ENCODE peak calls at places on chromosomes 4 and X, in eight cellular contexts. Y is GM23338, L is spleen, A is suprapubic skin, W is stomach, Z is Panc1, G is sigmoid colon, B is vagina. I is an unnamed sample.

GRCh38 chr4:6470502-6471302 is 1.7 kb downstream of the PPP2R2C start:
- DNase-seq in Y (peak), L (peak), A (peak), W (peak), Z (no peak), G (peak), B (no peak), I (no peak)

GRCh38 chr4:92307156-92307555 is 3.4 kb downstream of the GRID2 start:
- DNase-seq in Y (no peak), L (no peak), A (no peak), W (no peak), Z (no peak), G (no peak), B (no peak), I (no peak)

GRCh38 chr4:152243890-152244595 is 291.8 kb downstream of the FBXW7 start:
- DNase-seq in Y (no peak), L (no peak), A (no peak), W (no peak), Z (no peak), G (no peak), B (no peak), I (no peak)

GRCh38 chr4:89266128-89266527 is 41.5 kb downstream of the GPRIN3 start:
- DNase-seq in Y (no peak), L (no peak), A (no peak), W (no peak), Z (no peak), G (no peak), B (no peak), I (peak)

GRCh38 chr4:94728056-94728766 is 29.5 kb upstream of the BMPR1B start:
- DNase-seq in Y (no peak), L (no peak), A (no peak), W (no peak), Z (no peak), G (no peak), B (no peak), I (no peak)

GRCh38 chrX:7586126-7586525 is 256.8 kb upstream of the VCX start:
- DNase-seq in Y (peak), L (no peak), A (no peak), W (no peak), Z (peak), G (no peak), B (no peak), I (peak)

GRCh38 chrX:136220535-136220934 is 30.7 kb downstream of the MAP7D3 start:
- DNase-seq in Y (no peak), L (no peak), A (no peak), W (no peak), Z (no peak), G (no peak), B (no peak), I (no peak)

GRCh38 chr4:89906787-89907521 is 12.3 kb downstream of the MMRN1 start:
- DNase-seq in Y (no peak), L (no peak), A (no peak), W (no peak), Z (no peak), G (no peak), B (no peak), I (no peak)

GRCh38 chr4:52641853-52642563 is 17.1 kb downstream of the USP46 start:
- DNase-seq in Y (no peak), L (no peak), A (no peak), W (no peak), Z (peak), G (no peak), B (no peak), I (no peak)

GRCh38 chr4:186266699-186267467 is 894 bp downstream of the F11 start:
- DNase-seq in Y (peak), L (no peak), A (no peak), W (no peak), Z (no peak), G (no peak), B (no peak), I (no peak)

GRCh38 chr4:179110356-179110755 is 1668.1 kb upstream of the AGA start:
- DNase-seq in Y (no peak), L (no peak), A (no peak), W (no peak), Z (no peak), G (no peak), B (no peak), I (no peak)

GRCh38 chr4:154335588-154335987 is 156.0 kb downstream of the DCHS2 start:
- DNase-seq in Y (no peak), L (no peak), A (no peak), W (no peak), Z (no peak), G (no peak), B (no peak), I (no peak)

GRCh38 chrX:103817502-103817901 is 14.6 kb downstream of the RAB9B start:
- DNase-seq in Y (peak), L (no peak), A (no peak), W (no peak), Z (peak), G (no peak), B (no peak), I (peak)

GRCh38 chr4:95124906-95125504 is 367.2 kb downstream of the BMPR1B start:
- DNase-seq in Y (peak), L (no peak), A (no peak), W (no peak), Z (peak), G (no peak), B (no peak), I (no peak)

GRCh38 chr4:38872620-38873019 is 5.0 kb downstream of the FAM114A1 start:
- DNase-seq in Y (no peak), L (no peak), A (no peak), W (peak), Z (no peak), G (no peak), B (no peak), I (no peak)

GRCh38 chr4:113444386-113444785 is 317.2 kb downstream of the CAMK2D start:
- DNase-seq in Y (no peak), L (no peak), A (no peak), W (no peak), Z (no peak), G (no peak), B (no peak), I (no peak)

GRCh38 chrX:136662104-136662503 is 14.1 kb downstream of the CD40LG start:
- DNase-seq in Y (no peak), L (no peak), A (no peak), W (no peak), Z (no peak), G (no peak), B (no peak), I (no peak)

GRCh38 chr4:112840061-112840460 is 203.1 kb downstream of the LARP7 start:
- DNase-seq in Y (peak), L (no peak), A (no peak), W (no peak), Z (no peak), G (no peak), B (no peak), I (no peak)

GRCh38 chr4:142817442-142817841 is 28.7 kb downstream of the INPP4B start:
- DNase-seq in Y (no peak), L (no peak), A (peak), W (no peak), Z (no peak), G (no peak), B (no peak), I (peak)

GRCh38 chrX:56031409-56031808 is 200.7 kb upstream of the KLF8 start:
- DNase-seq in Y (no peak), L (no peak), A (no peak), W (no peak), Z (no peak), G (no peak), B (no peak), I (no peak)

GRCh38 chrX:44675364-44676024 is 132.8 kb upstream of the FUNDC1 start:
- DNase-seq in Y (no peak), L (no peak), A (peak), W (no peak), Z (no peak), G (peak), B (no peak), I (no peak)

GRCh38 chrX:5753291-5753690 is 475.4 kb downstream of the NLGN4X start:
- DNase-seq in Y (no peak), L (no peak), A (no peak), W (no peak), Z (no peak), G (no peak), B (no peak), I (no peak)
- TF ChIP-seq POLR2AphosphoS5 in Y (no peak), L (no peak), A (no peak), W (no peak), Z (no peak), G (no peak), B (no peak), I (no peak)

GRCh38 chr4:61541474-61541873 is 341.3 kb downstream of the ADGRL3 start:
- DNase-seq in Y (no peak), L (no peak), A (no peak), W (no peak), Z (no peak), G (no peak), B (no peak), I (no peak)
- TF ChIP-seq CTCF in Y (no peak), L (no peak), A (no peak), W (no peak), Z (no peak), G (no peak), B (no peak), I (no peak)

DNA sequence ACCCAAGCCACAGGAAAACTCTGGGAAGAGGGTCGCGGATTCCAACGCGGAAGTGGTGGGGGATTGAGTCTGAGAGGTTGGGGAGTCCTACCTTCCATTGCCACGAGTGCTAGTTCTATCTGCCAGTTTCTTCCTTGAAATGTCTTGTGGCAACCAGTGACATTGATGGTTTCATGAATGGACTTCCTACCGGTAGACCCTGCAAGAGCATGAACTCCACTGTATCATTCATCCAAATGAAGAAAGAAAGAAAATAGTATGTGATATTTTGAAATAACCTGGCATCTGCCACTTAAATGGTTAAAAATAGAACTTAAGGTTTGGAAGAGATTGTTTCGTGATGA is 1.1 kb upstream of the SLC10A7 start:
- DNase-seq in Y (peak), L (no peak), A (no peak), W (no peak), Z (no peak), G (no peak), B (no peak), I (no peak)
- TF ChIP-seq POLR2AphosphoS5 in Y (no peak), L (no peak), A (no peak), W (no peak), Z (no peak), G (no peak), B (no peak), I (no peak)

DNA sequence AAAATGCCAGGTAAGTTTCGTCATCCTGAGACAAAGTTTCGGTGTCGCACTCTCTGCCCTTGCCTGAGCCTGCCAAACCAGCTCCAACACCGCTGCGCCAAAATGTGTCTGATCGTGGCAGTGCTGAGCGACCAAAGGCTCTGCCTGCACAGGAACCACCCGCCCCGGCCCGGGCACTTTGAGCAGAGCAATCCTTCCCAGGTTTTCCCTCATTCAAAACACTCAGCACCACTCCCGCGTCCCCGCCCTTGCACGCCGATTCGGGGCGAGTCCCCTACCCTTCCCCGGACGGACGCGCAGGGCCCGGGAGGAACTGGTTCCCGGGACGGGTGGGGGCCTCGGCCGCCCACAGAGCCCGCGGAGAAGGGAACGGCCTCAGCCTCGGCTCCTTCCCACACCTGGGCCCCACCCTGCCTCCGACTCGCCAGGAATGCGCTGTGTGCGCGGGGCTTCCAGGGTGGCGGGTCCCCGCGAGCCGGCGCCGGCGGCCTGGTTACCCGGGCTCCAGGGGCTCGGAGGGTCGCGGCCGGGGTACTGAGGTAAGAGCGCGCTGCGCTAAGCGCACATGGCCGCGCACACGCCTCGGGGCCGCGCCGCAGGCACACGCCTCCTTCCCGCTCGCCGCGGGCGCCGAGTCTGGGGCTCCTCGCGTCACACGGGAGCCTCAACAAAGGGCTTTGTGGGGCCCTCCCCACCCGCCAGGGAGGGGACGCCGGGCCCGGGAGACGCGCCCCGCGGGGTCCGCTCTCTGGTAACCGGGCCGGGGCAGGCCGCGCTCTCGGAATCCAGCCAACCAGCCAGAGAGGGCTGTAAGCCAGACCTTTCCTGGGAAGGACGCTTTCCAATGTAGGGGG is at the start of gene C4orf36:
- DNase-seq in Y (peak), L (peak), A (peak), W (peak), Z (no peak), G (peak), B (no peak), I (peak)
- TF ChIP-seq CTCF in Y (no peak), L (no peak), A (no peak), W (no peak), Z (no peak), G (no peak), B (no peak), I (no peak)

DNA sequence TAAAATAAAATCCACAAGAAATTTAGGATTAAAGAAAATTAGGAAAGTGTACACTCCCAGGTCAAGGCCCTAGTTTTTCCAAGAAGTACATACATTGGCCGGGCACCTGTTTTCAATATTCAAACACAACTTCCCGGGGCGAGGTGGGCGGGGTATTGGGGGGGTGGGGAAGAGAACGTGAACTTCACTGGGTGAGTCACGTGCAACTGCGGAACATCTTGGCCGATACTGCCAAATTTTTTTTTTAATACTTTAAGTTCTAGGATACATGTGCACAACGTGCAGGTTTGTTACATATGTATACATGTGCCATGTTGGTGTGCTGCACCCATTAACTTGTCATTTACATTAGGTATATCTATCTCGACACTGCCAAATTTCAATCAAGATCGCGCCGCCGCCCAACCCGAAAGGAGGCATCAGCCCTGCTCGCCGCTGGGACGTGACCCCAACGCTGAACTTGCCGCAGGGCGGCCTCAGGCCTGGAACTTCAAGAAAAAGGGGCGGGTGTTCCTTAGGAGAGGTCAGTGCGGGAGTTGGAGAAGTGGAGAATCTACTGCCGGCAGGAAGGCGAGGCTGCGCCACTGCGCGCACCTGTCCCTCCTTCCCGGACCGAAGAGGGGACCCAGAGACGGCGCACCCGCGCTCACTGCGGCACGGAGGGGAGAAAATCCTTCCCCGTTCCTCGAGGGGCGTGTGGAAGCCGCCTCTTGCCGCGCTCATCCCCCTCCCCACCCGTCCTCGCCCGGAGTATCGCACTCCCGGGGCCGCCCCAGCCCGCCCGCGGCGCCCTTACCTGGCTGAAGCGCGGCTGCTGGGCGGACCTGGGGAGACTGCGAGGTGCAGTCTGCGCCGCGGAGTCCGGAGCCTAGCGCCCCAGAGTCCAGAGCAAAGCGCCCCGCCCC is at the start of gene TEC:
- DNase-seq in Y (peak), L (no peak), A (peak), W (peak), Z (no peak), G (peak), B (no peak), I (peak)
- TF ChIP-seq POLR2AphosphoS5 in Y (peak), L (peak), A (no peak), W (peak), Z (no peak), G (peak), B (no peak), I (no peak)

GRCh38 chrX:130118941-130119640 is 8.8 kb upstream of the ELF4 start:
- DNase-seq in Y (no peak), L (no peak), A (no peak), W (no peak), Z (no peak), G (no peak), B (no peak), I (no peak)
- TF ChIP-seq CTCF in Y (no peak), L (no peak), A (no peak), W (no peak), Z (no peak), G (no peak), B (no peak), I (no peak)

GRCh38 chrX:112840382-112841113 is at the start of gene AMOT:
- DNase-seq in Y (peak), L (peak), A (peak), W (peak), Z (no peak), G (peak), B (no peak), I (peak)
- TF ChIP-seq POLR2AphosphoS5 in Y (peak), L (peak), A (no peak), W (no peak), Z (no peak), G (peak), B (no peak), I (no peak)

GRCh38 chr4:107757293-107757692 is 37.3 kb upstream of the PAPSS1 start:
- DNase-seq in Y (no peak), L (no peak), A (no peak), W (no peak), Z (no peak), G (no peak), B (no peak), I (peak)

GRCh38 chr4:107755841-107756356 is 35.9 kb upstream of the PAPSS1 start:
- DNase-seq in Y (peak), L (no peak), A (no peak), W (no peak), Z (no peak), G (no peak), B (no peak), I (no peak)

GRCh38 chr4:107757860-107758476 is 37.9 kb upstream of the PAPSS1 start:
- DNase-seq in Y (peak), L (no peak), A (no peak), W (no peak), Z (no peak), G (no peak), B (no peak), I (no peak)

GRCh38 chr4:107760281-107760947 is 40.4 kb upstream of the PAPSS1 start:
- DNase-seq in Y (peak), L (no peak), A (no peak), W (peak), Z (no peak), G (no peak), B (no peak), I (no peak)
- TF ChIP-seq CTCF in Y (peak), L (no peak), A (no peak), W (peak), Z (peak), G (no peak), B (no peak), I (no peak)

GRCh38 chr4:105686571-105686970 is 21.9 kb downstream of the INTS12 start:
- DNase-seq in Y (no peak), L (no peak), A (no peak), W (no peak), Z (no peak), G (no peak), B (no peak), I (no peak)

GRCh38 chr4:105677689-105678088 is 30.8 kb downstream of the INTS12 start:
- DNase-seq in Y (no peak), L (no peak), A (no peak), W (no peak), Z (no peak), G (no peak), B (no peak), I (no peak)

GRCh38 chr4:105679186-105679585 is 29.3 kb downstream of the INTS12 start:
- DNase-seq in Y (no peak), L (no peak), A (no peak), W (no peak), Z (no peak), G (no peak), B (no peak), I (no peak)

GRCh38 chr4:105683038-105683437 is 25.5 kb downstream of the INTS12 start:
- DNase-seq in Y (no peak), L (no peak), A (no peak), W (peak), Z (no peak), G (no peak), B (no peak), I (no peak)
- TF ChIP-seq POLR2AphosphoS5 in Y (no peak), L (no peak), A (no peak), W (peak), Z (no peak), G (no peak), B (peak), I (no peak)

GRCh38 chr4:18025263-18025662 is 3.7 kb upstream of the LCORL start:
- DNase-seq in Y (no peak), L (no peak), A (no peak), W (no peak), Z (no peak), G (no peak), B (no peak), I (no peak)
- TF ChIP-seq CTCF in Y (no peak), L (no peak), A (no peak), W (no peak), Z (no peak), G (no peak), B (no peak), I (no peak)

I was measured in HL-60.